ENCODE peak calls at places on chromosomes 7 and 10, in six cellular contexts. Y, C, W, S, A and E are unnamed samples.
A peak's percentile ranks its signal among the peaks of the same experiment; 100 is the strongest.

GRCh38 chr7:36746347-36746746 is 22.1 kb upstream of the AOAH start:
- DNase-seq in W (peak; percentile 2), Y (no peak), C (no peak), S (peak; percentile 17), A (no peak), E (no peak)

GRCh38 chr10:7297094-7297493 is 113.7 kb downstream of the SFMBT2 start:
- DNase-seq in C (no peak), A (no peak), W (no peak), Y (no peak), S (no peak), E (no peak)

GRCh38 chr7:100632951-100633717 is 8.2 kb downstream of the TFR2 start:
- DNase-seq in Y (no peak), C (peak; percentile 33), A (peak; percentile 61), S (peak; percentile 41), W (peak; percentile 42), E (peak; percentile 40)

GRCh38 chr10:124001391-124002260 is 91.8 kb downstream of the CHST15 start:
- DNase-seq in S (no peak), W (no peak), Y (no peak), C (no peak), A (peak; percentile 23), E (no peak)

GRCh38 chr10:72693599-72693915 is 1.6 kb downstream of the MCU start:
- DNase-seq in Y (no peak), S (no peak), W (no peak), C (no peak), A (no peak), E (no peak)

GRCh38 chr7:17367502-17367901 is 69.0 kb downstream of the AHR start:
- DNase-seq in Y (no peak), S (no peak), C (no peak), A (no peak), W (no peak), E (no peak)

GRCh38 chr10:61634711-61635110 is 28.0 kb upstream of the CABCOCO1 start:
- DNase-seq in S (no peak), Y (no peak), C (no peak), W (peak; percentile 55), A (no peak), E (no peak)

GRCh38 chr10:125773702-125774101 is 1.9 kb downstream of the MMP21 start:
- DNase-seq in S (no peak), Y (no peak), W (no peak), C (no peak), A (no peak), E (no peak)

GRCh38 chr10:24721254-24722106 is 2.2 kb downstream of the ARHGAP21 start:
- DNase-seq in A (peak; percentile 52), C (peak; percentile 33), Y (no peak), S (peak; percentile 39), W (peak; percentile 52), E (peak; percentile 51)

GRCh38 chr7:106807474-106807873 is 57.6 kb upstream of the PIK3CG start:
- DNase-seq in S (no peak), A (no peak), W (no peak), C (no peak), Y (no peak), E (no peak)

GRCh38 chr10:6647811-6648526 is 67.9 kb upstream of the PRKCQ start:
- DNase-seq in S (no peak), Y (peak; percentile 36), A (peak; percentile 54), C (peak; percentile 19), W (peak; percentile 25), E (peak; percentile 49)

GRCh38 chr7:154817224-154817896 is 185.6 kb downstream of the PAXIP1 start:
- DNase-seq in W (no peak), Y (no peak), S (no peak), C (no peak), A (no peak), E (no peak)

GRCh38 chr10:104707602-104708160 is 66.6 kb downstream of the SORCS3 start:
- DNase-seq in A (no peak), C (no peak), W (no peak), S (no peak), Y (no peak), E (no peak)

GRCh38 chr10:124722812-124723783 is 21.1 kb downstream of the FAM53B start:
- DNase-seq in Y (no peak), A (no peak), W (no peak), S (peak; percentile 67), C (no peak), E (no peak)

GRCh38 chr10:31961675-31962074 is 33.0 kb upstream of the ARHGAP12 start:
- DNase-seq in A (no peak), Y (no peak), C (no peak), S (no peak), W (peak; percentile 69), E (no peak)

GRCh38 chr7:110943686-110944350 is 147.1 kb upstream of the LRRN3 start:
- DNase-seq in W (peak; percentile 20), C (no peak), A (no peak), Y (no peak), S (no peak), E (no peak)

GRCh38 chr7:66740302-66740979 is at the start of gene RABGEF1:
- DNase-seq in S (peak; percentile 98), A (peak; percentile 99), W (peak; percentile 97), C (peak; percentile 98), Y (peak; percentile 94), E (peak; percentile 99)

GRCh38 chr7:6237730-6238129 is 34.7 kb downstream of the CYTH3 start:
- DNase-seq in C (no peak), S (no peak), Y (no peak), A (no peak), W (no peak), E (no peak)

GRCh38 chr10:119652361-119652760 is 1.2 kb downstream of the BAG3 start:
- DNase-seq in Y (peak; percentile 35), S (no peak), C (no peak), W (peak; percentile 80), A (no peak), E (peak; percentile 74)

GRCh38 chr7:43850348-43851116 is 18.8 kb downstream of the MRPS24 start:
- DNase-seq in C (no peak), W (no peak), A (no peak), Y (no peak), S (no peak), E (no peak)

GRCh38 chr7:94701555-94701973 is 45.6 kb upstream of the SGCE start:
- DNase-seq in Y (peak; percentile 99), W (peak; percentile 60), A (no peak), C (no peak), S (no peak), E (no peak)

GRCh38 chr10:78357027-78357672 is 323.5 kb downstream of the RPS24 start:
- DNase-seq in Y (no peak), W (no peak), C (no peak), A (no peak), S (no peak), E (no peak)

GRCh38 chr7:116670409-116671036 is 1.5 kb upstream of the MET start:
- DNase-seq in Y (peak; percentile 7), S (no peak), C (no peak), A (no peak), W (peak; percentile 15), E (peak; percentile 32)

GRCh38 chr10:131215776-131216175 is 95.7 kb downstream of the TCERG1L start:
- DNase-seq in W (no peak), Y (no peak), C (no peak), A (no peak), S (no peak), E (no peak)

GRCh38 chr7:14836571-14837189 is 65.9 kb downstream of the DGKB start:
- DNase-seq in C (peak; percentile 48), A (no peak), W (peak; percentile 60), Y (no peak), S (peak; percentile 39), E (no peak)

GRCh38 chr10:9198611-9199010 is 1144.1 kb downstream of the GATA3 start:
- DNase-seq in W (peak; percentile 24), Y (no peak), S (no peak), A (no peak), C (no peak), E (no peak)

DNA sequence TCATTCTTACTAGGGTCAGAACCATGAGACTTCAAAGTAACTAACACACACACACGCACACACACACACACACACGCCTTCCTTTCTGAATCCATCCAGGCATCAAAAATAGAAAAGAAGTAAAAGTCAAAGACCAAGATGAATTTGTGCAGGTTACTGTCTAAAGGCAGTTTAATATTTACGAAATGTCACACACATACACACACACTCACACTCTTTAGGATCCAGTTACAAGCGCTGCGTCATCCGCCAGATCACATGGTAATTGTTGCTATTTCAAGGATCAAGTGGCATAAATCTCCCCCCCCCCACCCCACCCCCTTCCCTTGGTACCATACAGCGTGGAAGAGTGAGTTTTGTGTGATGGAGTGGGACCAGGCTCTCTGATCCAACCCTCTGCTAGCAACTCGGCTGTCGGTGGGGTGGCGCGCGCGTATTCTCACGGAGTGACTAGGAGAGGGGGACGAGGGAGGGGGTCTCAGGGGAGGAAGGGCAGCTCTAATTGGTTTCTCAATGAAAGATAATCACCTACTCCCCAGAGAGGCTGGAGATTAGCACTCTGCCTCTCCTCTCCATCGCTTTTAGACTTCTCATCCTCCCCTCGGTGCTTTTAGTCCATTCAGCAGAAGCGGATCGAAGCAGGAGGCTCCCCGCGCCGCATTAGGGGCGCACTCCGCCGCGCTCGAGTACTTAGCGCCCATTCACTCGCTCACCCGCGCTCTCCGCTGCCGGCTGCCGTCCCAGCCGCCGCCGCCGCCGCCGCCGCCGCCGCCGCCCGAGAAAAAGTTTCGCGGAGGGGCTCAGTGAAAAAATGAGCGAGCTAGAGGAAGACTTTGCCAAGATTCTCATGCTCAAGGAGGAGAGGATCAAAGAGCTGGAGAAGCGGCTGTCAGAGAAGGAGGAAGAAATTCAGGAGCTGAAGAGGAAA is 83.5 kb upstream of the PRKG1 start:
- DNase-seq in W (peak; percentile 95), A (no peak), C (peak; percentile 62), S (peak; percentile 49), Y (no peak), E (peak; percentile 40)
- H3K27me3 ChIP-seq in W (no peaks in the 10 kb centered on the region), A (peaks cover 44% of the 10 kb centered on the region), C (no peaks in the 10 kb centered on the region), S (peaks cover 5% of the 10 kb centered on the region), Y (peaks cover 44% of the 10 kb centered on the region), E (no peaks in the 10 kb centered on the region)

DNA sequence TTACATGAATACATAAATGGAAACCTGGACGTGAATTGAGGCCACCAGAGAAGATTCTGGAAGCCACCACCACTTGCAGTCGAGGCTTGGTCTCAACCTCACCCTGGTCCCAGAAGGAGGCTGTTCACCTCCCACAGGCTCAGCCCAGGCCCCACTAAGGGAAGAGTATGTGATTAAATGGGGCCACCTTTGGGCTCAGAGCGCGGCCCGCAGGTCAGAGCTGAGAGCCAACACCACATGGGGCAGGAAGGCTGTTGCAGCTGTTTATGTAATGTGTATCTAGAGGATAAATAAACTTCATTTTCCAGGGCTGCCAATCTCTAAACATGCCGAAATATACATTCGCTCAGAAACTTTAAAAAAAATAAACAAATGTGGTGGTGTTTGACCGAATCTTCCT is 17.6 kb upstream of the FGFR2 start:
- DNase-seq in W (peak; percentile 63), S (no peak), Y (no peak), A (no peak), C (no peak), E (no peak)
- H3K27me3 ChIP-seq in W (no peaks in the 10 kb centered on the region), S (peaks cover 11% of the 10 kb centered on the region), Y (peaks cover 3% of the 10 kb centered on the region), A (peaks cover 7% of the 10 kb centered on the region), C (no peaks in the 10 kb centered on the region), E (no peaks in the 10 kb centered on the region)

GRCh38 chr7:142798451-142799438 is 28.0 kb downstream of the PRSS2 start:
- DNase-seq in W (no peak), S (no peak), C (peak; percentile 5), A (no peak), Y (no peak), E (no peak)
- H3K27me3 ChIP-seq in W (peaks cover 91% of the 10 kb centered on the region), S (peaks cover 76% of the 10 kb centered on the region), C (peaks cover 70% of the 10 kb centered on the region), A (peaks cover 70% of the 10 kb centered on the region), Y (peaks cover 56% of the 10 kb centered on the region), E (no peaks in the 10 kb centered on the region)

DNA sequence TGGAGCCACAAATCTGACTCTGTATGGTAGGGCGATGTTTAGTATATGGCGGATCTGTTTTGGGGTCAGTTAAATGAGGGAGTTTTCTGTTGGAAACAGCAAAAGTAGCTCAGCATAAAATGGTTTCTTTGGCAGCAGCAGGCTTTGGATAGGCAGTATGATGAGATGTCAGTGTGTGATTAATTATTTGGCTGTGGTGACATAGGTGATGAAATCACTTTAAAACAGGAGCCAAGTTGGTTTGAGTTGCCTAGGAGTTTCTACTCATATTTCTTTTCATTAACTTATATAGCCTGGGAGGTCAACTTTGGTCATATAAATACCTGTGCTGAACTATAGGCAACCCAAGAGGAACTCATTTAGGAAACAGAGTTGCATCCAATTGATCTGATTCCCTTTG is 291.2 kb downstream of the LRMDA start:
- DNase-seq in S (no peak), W (no peak), C (no peak), A (no peak), Y (no peak), E (no peak)
- H3K27me3 ChIP-seq in S (no peaks in the 10 kb centered on the region), W (peaks cover 7% of the 10 kb centered on the region), C (no peaks in the 10 kb centered on the region), A (no peaks in the 10 kb centered on the region), Y (no peaks in the 10 kb centered on the region), E (no peaks in the 10 kb centered on the region)